ENCODE peak calls at places on chromosomes 2 and 18, in eight cellular contexts. R, Y, Q, I, E, W, N and C are unnamed samples.
A peak's percentile ranks its signal among the peaks of the same experiment; 100 is the strongest.

GRCh38 chr2:7881038-7881437 is 800.8 kb upstream of the ID2 start:
- DNase-seq in W (no peak), Y (no peak), N (no peak), R (no peak), E (no peak), I (no peak), Q (no peak), C (no peak)

GRCh38 chr2:60560734-60561649 is 7.5 kb upstream of the BCL11A start:
- DNase-seq in Q (peak; percentile 25), R (peak; percentile 87), W (no peak), E (peak; percentile 35), I (peak; percentile 53), N (no peak), Y (no peak), C (peak; percentile 17)

GRCh38 chr2:234488913-234489451 is 7.9 kb downstream of the ARL4C start:
- DNase-seq in I (no peak), R (no peak), N (no peak), W (no peak), Y (no peak), E (no peak), Q (peak; percentile 82), C (no peak)

GRCh38 chr18:72672364-72673151 is 128.4 kb upstream of the CBLN2 start:
- DNase-seq in E (peak; percentile 31), W (peak; percentile 20), I (peak; percentile 19), R (peak; percentile 46), Q (no peak), Y (no peak), N (no peak), C (no peak)

GRCh38 chr2:33236457-33236856 is 240.0 kb upstream of the RASGRP3 start:
- DNase-seq in W (no peak), N (no peak), Q (no peak), E (peak; percentile 46), Y (no peak), I (peak; percentile 61), R (no peak), C (no peak)

GRCh38 chr2:2890901-2891300 is 486.7 kb downstream of the EIPR1 start:
- DNase-seq in Q (no peak), Y (no peak), W (no peak), N (no peak), E (no peak), I (no peak), R (no peak), C (no peak)

GRCh38 chr2:24917731-24918325 is 2.2 kb downstream of the ADCY3 start:
- DNase-seq in N (no peak), Q (no peak), E (no peak), Y (no peak), R (no peak), W (no peak), I (no peak), C (no peak)

GRCh38 chr2:148979919-148980277 is 58.6 kb upstream of the LYPD6B start:
- DNase-seq in E (no peak), N (no peak), Q (no peak), I (no peak), W (no peak), R (peak; percentile 22), Y (no peak), C (peak; percentile 29)

GRCh38 chr18:33761363-33761762 is 183.3 kb downstream of the ASXL3 start:
- DNase-seq in Y (no peak), R (no peak), W (no peak), I (peak; percentile 45), N (no peak), E (peak; percentile 31), Q (no peak), C (no peak)

GRCh38 chr2:222736301-222736700 is 64.8 kb downstream of the MOGAT1 start:
- DNase-seq in W (no peak), N (no peak), E (peak; percentile 63), Y (no peak), I (no peak), R (no peak), Q (no peak), C (no peak)

GRCh38 chr2:127535422-127535901 is at the start of gene MYO7B:
- DNase-seq in N (no peak), Y (peak; percentile 91), R (no peak), Q (no peak), I (no peak), W (no peak), E (no peak), C (no peak)

GRCh38 chr2:128754246-128754724 is 435.6 kb upstream of the HS6ST1 start:
- DNase-seq in Q (no peak), E (peak; percentile 68), R (peak; percentile 94), Y (no peak), I (no peak), W (no peak), N (peak; percentile 30), C (peak; percentile 70)

GRCh38 chr2:48725696-48726494 is 29.6 kb downstream of the LHCGR start:
- DNase-seq in I (no peak), N (no peak), W (no peak), Q (no peak), Y (no peak), E (peak; percentile 23), R (no peak), C (no peak)

GRCh38 chr18:27621236-27621890 is 436.3 kb upstream of the CHST9 start:
- DNase-seq in Y (no peak), W (no peak), R (no peak), N (no peak), E (no peak), Q (no peak), I (no peak), C (no peak)

GRCh38 chr2:180520206-180520605 is 460.2 kb upstream of the UBE2E3 start:
- DNase-seq in Q (no peak), W (no peak), Y (peak; percentile 18), N (no peak), I (peak; percentile 26), R (peak; percentile 18), E (peak; percentile 18), C (no peak)

GRCh38 chr18:10010611-10011015 is 96.8 kb downstream of the VAPA start:
- DNase-seq in I (peak; percentile 64), N (no peak), Y (peak; percentile 45), W (no peak), E (peak; percentile 97), Q (no peak), R (no peak), C (no peak)

GRCh38 chr2:30938196-30938595 is 130.9 kb upstream of the CAPN13 start:
- DNase-seq in W (no peak), Q (no peak), I (no peak), E (no peak), Y (no peak), R (no peak), N (no peak), C (no peak)

GRCh38 chr2:241218131-241219029 is 29.9 kb downstream of the ANO7 start:
- DNase-seq in R (peak; percentile 36), Y (peak; percentile 34), N (no peak), E (peak; percentile 32), Q (peak; percentile 67), I (peak; percentile 23), W (no peak), C (no peak)

GRCh38 chr2:166343467-166343866 is 32.3 kb downstream of the SCN9A start:
- DNase-seq in W (no peak), I (peak; percentile 89), N (no peak), R (peak; percentile 14), E (no peak), Y (no peak), Q (no peak), C (no peak)

GRCh38 chr2:43106767-43107527 is 119.5 kb downstream of the ZFP36L2 start:
- DNase-seq in W (no peak), I (no peak), R (peak; percentile 74), E (peak; percentile 56), Q (no peak), Y (no peak), N (peak; percentile 82), C (peak; percentile 16)

GRCh38 chr2:218448934-218449333 is 30.0 kb downstream of the VIL1 start:
- DNase-seq in E (no peak), W (peak; percentile 10), Q (no peak), R (no peak), I (peak; percentile 68), N (no peak), Y (peak; percentile 66), C (no peak)

GRCh38 chr2:68740184-68740914 is 5.7 kb downstream of the ARHGAP25 start:
- DNase-seq in Y (peak; percentile 15), I (peak; percentile 87), E (peak; percentile 56), R (no peak), W (no peak), N (no peak), Q (no peak), C (no peak)

GRCh38 chr2:101151859-101152194 is 645 bp upstream of the TBC1D8 start:
- DNase-seq in I (no peak), E (no peak), W (no peak), Y (no peak), R (no peak), N (no peak), Q (no peak), C (no peak)

GRCh38 chr2:6626406-6627012 is 239.2 kb downstream of the CMPK2 start:
- DNase-seq in E (no peak), I (no peak), Y (no peak), R (no peak), Q (no peak), N (no peak), W (no peak), C (no peak)